ENCODE peak calls at places on chromosomes 2 and 18, in eight cellular contexts. R is brain microvascular endothelial cell; A is transverse colon; M is Peyer's patch; E is left lung; J is endodermal cell; W is CD8-positive, alpha-beta T cell; I is mucosa of descending colon. B is an unnamed sample.
A peak's percentile ranks its signal among the peaks of the same experiment; 100 is the strongest.

GRCh38 chr2:240819404-240820013 is 510 bp downstream of the KIF1A start:
- DNase-seq in J (peak; percentile 78), A (no peak), I (no peak), E (no peak), M (no peak), W (no peak), R (no peak), B (peak; percentile 92)

GRCh38 chr18:68035709-68036522 is 519.4 kb upstream of the DSEL start:
- DNase-seq in M (no peak), R (no peak), W (no peak), E (no peak), I (no peak), J (no peak), A (no peak), B (no peak)

GRCh38 chr18:362914-363295 is 95.1 kb upstream of the THOC1 start:
- DNase-seq in A (no peak), W (no peak), J (no peak), M (no peak), R (no peak), I (no peak), E (no peak), B (no peak)

GRCh38 chr18:74282359-74283254 is 9.2 kb downstream of the CYB5A start:
- DNase-seq in J (peak; percentile 63), A (no peak), I (no peak), M (no peak), R (no peak), W (no peak), E (no peak), B (no peak)

GRCh38 chr2:223165423-223166214 is 113.6 kb downstream of the KCNE4 start:
- DNase-seq in A (no peak), W (no peak), E (no peak), R (no peak), I (no peak), J (no peak), M (no peak), B (no peak)

GRCh38 chr2:216348909-216349308 is 23.4 kb downstream of the MARCHF4 start:
- DNase-seq in M (no peak), A (no peak), I (no peak), W (no peak), E (no peak), R (peak; percentile 49), J (no peak), B (no peak)

GRCh38 chr2:154589514-154589913 is 109.0 kb upstream of the KCNJ3 start:
- DNase-seq in E (no peak), A (no peak), I (no peak), J (no peak), R (no peak), M (no peak), W (no peak), B (no peak)

GRCh38 chr2:34734042-34734441 is 1134.9 kb upstream of the FAM98A start:
- DNase-seq in R (no peak), J (no peak), M (no peak), A (no peak), I (no peak), W (no peak), E (no peak), B (no peak)

GRCh38 chr2:175742367-175742766 is 259.7 kb downstream of the LNPK start:
- DNase-seq in I (no peak), A (no peak), W (no peak), M (no peak), E (no peak), J (no peak), R (peak; percentile 77), B (no peak)

GRCh38 chr18:30352551-30353168 is 689.9 kb downstream of the DSC3 start:
- DNase-seq in I (peak; percentile 36), R (no peak), W (no peak), M (no peak), E (peak; percentile 67), A (no peak), J (no peak), B (no peak)

GRCh38 chr2:163604941-163605555 is 130.8 kb downstream of the FIGN start:
- DNase-seq in M (no peak), R (peak; percentile 77), I (no peak), W (no peak), A (no peak), J (no peak), E (no peak), B (no peak)

GRCh38 chr18:58314284-58314683 is 270.3 kb downstream of the NEDD4L start:
- DNase-seq in E (no peak), A (peak; percentile 37), W (no peak), I (no peak), M (peak; percentile 74), J (no peak), R (peak; percentile 95), B (no peak)

GRCh38 chr2:105782646-105783045 is 37.9 kb downstream of the NCK2 start:
- DNase-seq in A (no peak), W (no peak), E (no peak), J (no peak), M (peak; percentile 24), I (no peak), R (no peak), B (no peak)

GRCh38 chr2:105783972-105784371 is 39.3 kb downstream of the NCK2 start:
- DNase-seq in J (no peak), M (no peak), E (no peak), R (no peak), A (no peak), W (no peak), I (no peak), B (no peak)

GRCh38 chr2:105784577-105784976 is 39.9 kb downstream of the NCK2 start:
- DNase-seq in R (no peak), M (no peak), I (no peak), A (no peak), E (no peak), W (no peak), J (no peak), B (no peak)

GRCh38 chr2:105782123-105782522 is 37.4 kb downstream of the NCK2 start:
- DNase-seq in I (no peak), R (no peak), E (no peak), A (no peak), M (peak; percentile 30), W (peak; percentile 40), J (no peak), B (no peak)

DNA sequence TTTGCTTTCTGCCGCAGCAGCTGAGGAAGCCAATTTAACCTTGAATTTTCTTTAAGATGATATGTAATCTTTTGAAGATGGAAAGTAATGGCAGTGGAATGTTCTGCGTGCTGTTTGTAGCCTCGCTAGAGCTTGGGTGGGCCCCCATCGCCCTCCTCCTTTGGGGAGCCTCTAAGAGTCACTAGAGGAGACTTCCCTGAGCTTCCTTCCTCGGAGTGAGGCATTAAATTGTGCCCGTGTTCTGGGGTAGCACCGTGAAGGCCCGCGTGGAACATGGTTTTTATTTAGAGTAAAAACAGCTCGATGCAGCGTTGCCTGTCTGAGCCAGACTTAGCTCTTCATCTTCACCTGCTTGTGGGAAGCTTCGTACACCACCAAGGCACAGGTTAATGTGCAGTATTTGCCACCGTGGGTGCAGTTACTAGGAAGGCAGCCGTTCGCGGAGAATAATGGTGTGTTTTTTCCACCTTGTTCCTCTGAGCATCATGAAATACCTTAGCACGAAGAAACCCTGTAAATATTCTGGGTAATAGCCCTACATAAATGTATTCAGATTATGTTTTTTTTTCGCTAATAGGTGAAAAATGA is 38.5 kb downstream of the NCK2 start:
- DNase-seq in I (no peak), M (peak; percentile 34), R (no peak), A (no peak), E (no peak), W (no peak), J (peak; percentile 20), B (no peak)
- H3K4me3 ChIP-seq in I (no peak overlapping the region), M (no peak overlapping the region), R (no peak overlapping the region), A (no peak overlapping the region), E (no peak overlapping the region), W (peak overlapping the region; percentile 30), J (no peak overlapping the region), B (no peak overlapping the region)

GRCh38 chr2:28948160-28948559 is 32.9 kb upstream of the TOGARAM2 start:
- DNase-seq in R (no peak), J (no peak), A (no peak), E (no peak), I (no peak), W (no peak), M (no peak), B (no peak)
- H3K36me3 ChIP-seq in R (peaks cover 48% of the 10 kb centered on the region), J (peaks cover 67% of the 10 kb centered on the region), A (no peaks in the 10 kb centered on the region), E (no peaks in the 10 kb centered on the region), I (peaks cover 12% of the 10 kb centered on the region), W (peaks cover 26% of the 10 kb centered on the region), M (no peaks in the 10 kb centered on the region), B (peaks cover 35% of the 10 kb centered on the region)

GRCh38 chr18:50293039-50293438 is 5.5 kb upstream of the CXXC1 start:
- DNase-seq in I (no peak), W (no peak), E (no peak), A (no peak), R (no peak), M (no peak), J (no peak), B (no peak)

GRCh38 chr18:50297621-50298442 is 10.3 kb upstream of the CXXC1 start:
- DNase-seq in I (peak; percentile 84), J (peak; percentile 89), W (peak; percentile 74), R (peak; percentile 79), A (peak; percentile 88), M (peak; percentile 93), E (peak; percentile 92), B (peak; percentile 90)

GRCh38 chr18:50301074-50301473 is 13.6 kb upstream of the CXXC1 start:
- DNase-seq in E (no peak), R (no peak), A (no peak), W (no peak), J (no peak), I (no peak), M (no peak), B (no peak)

GRCh38 chr18:50299626-50300388 is 12.3 kb upstream of the CXXC1 start:
- DNase-seq in I (no peak), E (no peak), M (no peak), J (no peak), A (no peak), R (no peak), W (no peak), B (no peak)

DNA sequence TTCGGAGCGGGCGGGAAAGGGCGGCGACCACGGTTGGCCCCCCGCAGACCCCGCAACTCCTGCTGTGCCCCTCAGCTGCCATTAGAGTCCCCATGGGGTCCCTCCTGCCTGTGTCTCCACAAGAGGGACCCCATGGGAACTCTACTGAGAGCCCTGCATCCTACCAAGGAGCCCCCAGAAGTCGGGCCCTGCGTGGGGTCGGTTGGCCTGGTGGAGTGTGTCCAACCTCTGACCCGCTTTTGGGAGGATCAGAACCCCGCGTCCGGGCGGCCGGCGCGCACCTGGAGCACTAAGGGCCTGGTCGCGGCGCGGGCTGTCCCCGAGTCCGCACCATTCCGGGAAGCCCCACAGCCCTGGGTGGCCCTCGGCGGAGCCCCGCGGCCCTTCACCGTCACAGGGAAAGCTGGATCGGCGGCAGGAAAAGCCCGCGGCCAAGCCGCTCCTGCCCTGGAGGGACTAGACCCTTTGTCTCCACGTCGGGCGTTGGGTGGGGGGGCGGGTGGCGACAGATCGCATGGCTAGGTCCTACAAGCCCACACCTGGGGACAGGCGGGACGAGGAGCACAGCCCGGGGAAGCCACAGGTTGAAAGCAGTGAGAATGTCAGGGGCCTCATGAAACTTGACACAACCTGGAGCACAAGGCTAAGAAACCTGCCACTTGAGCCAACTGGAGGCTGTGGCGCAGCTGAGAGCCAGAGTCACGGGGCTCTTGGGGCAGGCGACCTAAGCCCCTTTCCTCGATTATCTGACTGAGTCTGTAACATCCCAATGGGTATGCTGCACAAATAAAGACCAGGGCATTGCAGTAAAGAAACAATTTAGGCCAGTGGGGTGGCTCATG is 11.2 kb upstream of the CXXC1 start:
- DNase-seq in A (no peak), J (no peak), E (peak; percentile 80), M (no peak), W (no peak), I (peak; percentile 57), R (no peak), B (no peak)
- H3K4me3 ChIP-seq in A (peak overlapping the region; percentile 17), J (no peak overlapping the region), E (peak overlapping the region; percentile 34), M (peak overlapping the region; percentile 35), W (peak overlapping the region; percentile 53), I (no peak overlapping the region), R (peak overlapping the region; percentile 60), B (peak overlapping the region; percentile 40)

GRCh38 chr18:28961669-28962228 is 784.8 kb upstream of the CDH2 start:
- DNase-seq in I (no peak), A (no peak), M (no peak), W (no peak), E (no peak), J (peak; percentile 75), R (peak; percentile 5), B (peak; percentile 32)
- H3K36me3 ChIP-seq in I (no peaks in the 10 kb centered on the region), A (no peaks in the 10 kb centered on the region), M (no peaks in the 10 kb centered on the region), W (no peaks in the 10 kb centered on the region), E (no peaks in the 10 kb centered on the region), J (no peaks in the 10 kb centered on the region), R (no peaks in the 10 kb centered on the region), B (no peaks in the 10 kb centered on the region)